ENCODE peak calls at places on chromosomes 5 and 9, in ten cellular contexts. S, W, A, D, Y, F, L, P, C and G are unnamed samples.

GRCh38 chr5:146541956-146542849 is 26.2 kb upstream of the GPR151 start:
- DNase-seq in S (peak), W (peak), A (peak), D (no peak), Y (peak), F (no peak), L (peak), P (peak), C (peak), G (peak)

GRCh38 chr9:35870351-35870923 is at the start of gene OR13J1:
- DNase-seq in S (no peak), W (no peak), A (no peak), D (no peak), Y (no peak), F (no peak), L (no peak), P (no peak), C (no peak), G (no peak)

GRCh38 chr5:126351138-126351537 is 72.1 kb upstream of the GRAMD2B start:
- DNase-seq in S (peak), W (no peak), A (no peak), D (no peak), Y (no peak), F (peak), L (no peak), P (no peak), C (no peak), G (no peak)

GRCh38 chr5:100872409-100873190 is 30.5 kb downstream of the ST8SIA4 start:
- DNase-seq in S (no peak), W (no peak), A (no peak), D (no peak), Y (no peak), F (no peak), L (no peak), P (no peak), C (no peak), G (peak)

GRCh38 chr5:88818296-88818695 is 64.7 kb downstream of the MEF2C start:
- DNase-seq in S (no peak), W (no peak), A (no peak), D (no peak), Y (no peak), F (no peak), L (no peak), P (no peak), C (no peak), G (no peak)

GRCh38 chr9:98380065-98380681 is 124.7 kb upstream of the TBC1D2 start:
- DNase-seq in S (peak), W (no peak), A (no peak), D (no peak), Y (peak), F (no peak), L (no peak), P (peak), C (no peak), G (peak)

GRCh38 chr9:98482248-98482647 is 226.5 kb downstream of the GABBR2 start:
- DNase-seq in S (peak), W (no peak), A (no peak), D (no peak), Y (no peak), F (peak), L (no peak), P (no peak), C (no peak), G (no peak)

GRCh38 chr9:6490863-6491262 is 77.9 kb downstream of the UHRF2 start:
- DNase-seq in S (no peak), W (no peak), A (no peak), D (no peak), Y (no peak), F (no peak), L (no peak), P (no peak), C (no peak), G (no peak)

GRCh38 chr5:145619806-145620205 is 215.3 kb downstream of the PRELID2 start:
- DNase-seq in S (no peak), W (no peak), A (no peak), D (no peak), Y (no peak), F (peak), L (no peak), P (no peak), C (no peak), G (no peak)

GRCh38 chr9:97237951-97238851 is 69.3 kb upstream of the CCDC180 start:
- DNase-seq in S (peak), W (peak), A (peak), D (no peak), Y (peak), F (peak), L (peak), P (peak), C (peak), G (peak)

GRCh38 chr5:6950250-6950649 is 237.0 kb downstream of the TENT4A start:
- DNase-seq in S (no peak), W (no peak), A (no peak), D (no peak), Y (no peak), F (no peak), L (no peak), P (no peak), C (no peak), G (no peak)

GRCh38 chr5:6949230-6949629 is 236.0 kb downstream of the TENT4A start:
- DNase-seq in S (no peak), W (no peak), A (no peak), D (no peak), Y (no peak), F (no peak), L (no peak), P (no peak), C (no peak), G (no peak)

GRCh38 chr5:6948562-6948961 is 235.3 kb downstream of the TENT4A start:
- DNase-seq in S (no peak), W (no peak), A (no peak), D (no peak), Y (no peak), F (no peak), L (no peak), P (no peak), C (no peak), G (no peak)

DNA sequence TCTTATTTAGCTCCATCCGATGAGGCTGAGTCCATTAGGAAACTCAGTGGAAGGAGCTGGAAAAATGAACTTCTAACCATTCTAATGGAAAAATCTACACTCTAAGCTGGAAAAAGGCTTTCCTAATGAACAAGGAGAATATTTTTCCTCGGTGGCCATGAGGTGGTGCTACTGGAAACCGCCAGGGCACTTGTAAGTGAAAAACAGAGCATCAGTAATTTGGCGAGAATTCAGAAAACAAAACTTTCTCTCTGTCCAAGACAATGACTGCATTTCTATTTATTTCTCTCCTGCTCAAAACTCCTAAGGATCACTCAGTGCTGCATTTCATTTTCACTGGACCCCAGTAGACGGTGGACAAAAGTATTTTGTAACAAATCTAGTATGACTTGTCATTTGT is 237.6 kb downstream of the TENT4A start:
- DNase-seq in S (no peak), W (no peak), A (no peak), D (no peak), Y (no peak), F (no peak), L (no peak), P (peak), C (no peak), G (no peak)
- TF ChIP-seq CTCF in S (no peak), W (no peak), A (no peak), D (no peak), Y (no peak), F (no peak), L (no peak), P (peak), C (no peak), G (no peak)

DNA sequence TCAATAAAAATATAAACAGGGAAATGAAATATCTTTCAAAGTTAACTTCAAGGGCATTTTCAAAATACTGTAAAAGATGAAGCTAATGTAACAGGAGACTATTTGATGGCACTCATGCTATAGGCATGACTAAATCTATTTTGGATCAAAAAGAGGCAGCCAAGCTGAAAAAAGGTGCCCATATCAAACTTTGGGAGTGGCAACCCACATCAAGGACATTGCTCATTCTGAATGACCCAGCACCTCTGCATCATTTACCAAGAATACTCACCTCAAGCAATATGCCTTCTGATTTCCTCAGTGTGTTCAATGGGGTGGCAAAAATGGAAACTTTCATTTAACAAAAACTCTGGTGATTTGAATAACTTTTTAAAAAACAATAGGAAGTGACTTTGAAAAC is 853.3 kb downstream of the TLE1 start:
- DNase-seq in S (no peak), W (no peak), A (no peak), D (no peak), Y (no peak), F (no peak), L (no peak), P (no peak), C (no peak), G (no peak)
- H3K4me3 ChIP-seq in S (no peak), W (no peak), A (no peak), D (no peak), Y (no peak), F (no peak), L (no peak), P (no peak), C (no peak), G (no peak)

GRCh38 chr5:103271570-103272289 is 13.2 kb downstream of the MACIR start:
- DNase-seq in S (no peak), W (no peak), A (no peak), D (no peak), Y (no peak), F (no peak), L (no peak), P (no peak), C (no peak), G (no peak)
- TF ChIP-seq CTCF in S (no peak), W (no peak), A (no peak), D (no peak), Y (no peak), F (no peak), L (no peak), P (no peak), C (no peak), G (no peak)

GRCh38 chr5:191036-191948 is at the start of gene LRRC14B:
- DNase-seq in S (no peak), W (peak), A (no peak), D (no peak), Y (no peak), F (no peak), L (no peak), P (no peak), C (no peak), G (peak)

GRCh38 chr5:189976-190365 is 1.3 kb upstream of the LRRC14B start:
- DNase-seq in S (no peak), W (no peak), A (no peak), D (no peak), Y (no peak), F (no peak), L (no peak), P (no peak), C (no peak), G (no peak)

GRCh38 chr5:189486-189885 is 1.8 kb upstream of the LRRC14B start:
- DNase-seq in S (no peak), W (no peak), A (no peak), D (no peak), Y (no peak), F (no peak), L (no peak), P (no peak), C (no peak), G (no peak)

GRCh38 chr5:191949-192690 is 825 bp downstream of the LRRC14B start:
- DNase-seq in S (no peak), W (no peak), A (no peak), D (no peak), Y (no peak), F (no peak), L (no peak), P (no peak), C (no peak), G (no peak)

GRCh38 chr5:190366-191035 is 794 bp upstream of the LRRC14B start:
- DNase-seq in S (no peak), W (no peak), A (no peak), D (no peak), Y (no peak), F (no peak), L (no peak), P (no peak), C (no peak), G (peak)
- H3K4me3 ChIP-seq in S (no peak), W (no peak), A (no peak), D (no peak), Y (no peak), F (no peak), L (no peak), P (no peak), C (no peak), G (no peak)

DNA sequence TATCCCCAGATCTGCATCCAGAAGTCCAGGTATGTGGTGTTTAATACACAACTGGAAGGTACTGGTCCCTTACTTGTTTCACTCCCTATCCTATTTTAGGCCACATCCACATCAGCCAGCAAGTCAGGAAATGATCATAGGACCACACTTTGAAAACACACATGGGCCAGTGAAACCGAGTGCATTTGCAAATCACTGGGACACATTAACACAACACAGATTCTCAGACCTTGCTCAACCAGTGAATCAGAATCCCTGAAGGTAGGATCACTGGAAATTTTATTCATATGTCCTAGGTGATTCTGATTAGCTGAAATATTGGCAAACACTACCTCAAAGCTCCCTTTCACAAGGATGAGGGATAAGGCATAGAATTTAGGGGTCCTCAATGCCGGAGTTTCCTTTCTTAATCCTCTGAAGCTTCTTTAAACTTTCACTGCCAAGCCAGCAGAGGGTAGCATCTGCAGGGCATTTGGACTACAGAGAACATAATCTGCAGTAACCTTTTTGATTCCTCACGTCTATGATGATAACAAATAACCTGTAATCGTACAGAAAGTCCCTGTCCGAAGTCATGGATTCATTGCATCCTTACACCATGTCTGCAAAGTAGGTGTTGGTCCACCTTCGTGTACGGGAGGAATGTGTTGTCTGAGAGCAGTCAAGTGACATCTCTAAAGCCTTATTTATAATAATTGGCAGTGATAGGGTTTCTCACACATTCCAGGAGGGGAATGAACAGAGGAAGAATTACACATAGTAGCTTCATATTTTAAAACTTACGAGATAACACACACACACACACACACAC is 11.0 kb upstream of the ABLIM3 start:
- DNase-seq in S (no peak), W (no peak), A (no peak), D (no peak), Y (no peak), F (no peak), L (no peak), P (no peak), C (no peak), G (no peak)
- TF ChIP-seq CTCF in S (peak), W (no peak), A (no peak), D (peak), Y (peak), F (peak), L (no peak), P (no peak), C (peak), G (no peak)

DNA sequence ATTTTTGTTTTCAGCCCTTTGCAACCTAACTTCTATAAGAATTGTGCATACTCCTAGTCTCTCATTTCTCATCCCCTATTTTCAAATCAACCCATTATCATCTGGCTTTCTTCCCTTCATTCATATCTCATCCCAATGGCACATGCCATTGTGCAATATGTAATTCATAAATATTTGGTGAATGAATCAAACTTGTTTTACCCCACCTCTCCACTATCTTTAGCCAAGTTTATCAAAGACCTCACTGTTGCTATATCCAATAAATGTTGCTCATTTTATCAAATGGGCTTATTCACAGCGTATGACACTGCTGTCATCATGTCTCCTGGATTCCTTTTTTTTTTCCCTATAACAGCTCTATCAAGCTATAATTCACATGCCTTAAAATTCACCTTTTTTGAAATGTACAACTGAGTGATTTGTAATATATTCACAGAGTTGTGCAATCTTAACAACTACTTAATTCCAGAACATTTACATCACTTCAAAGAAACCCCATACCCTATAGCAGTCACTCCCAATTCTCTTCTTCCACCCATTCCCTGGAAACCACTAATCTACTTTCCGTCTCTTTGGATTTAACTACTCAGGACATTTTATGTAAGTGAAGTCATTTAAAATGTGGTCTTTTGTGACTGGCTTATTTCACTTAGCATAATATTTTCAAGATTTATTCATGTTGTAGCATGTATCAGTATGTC is 214.4 kb upstream of the PAPPA start:
- DNase-seq in S (peak), W (no peak), A (no peak), D (peak), Y (no peak), F (no peak), L (no peak), P (no peak), C (no peak), G (no peak)
- H3K4me3 ChIP-seq in S (no peak), W (no peak), A (no peak), D (no peak), Y (no peak), F (no peak), L (no peak), P (no peak), C (no peak), G (no peak)

GRCh38 chr5:154408806-154409205 is 37.0 kb upstream of the SAP30L start:
- DNase-seq in S (no peak), W (no peak), A (no peak), D (no peak), Y (no peak), F (no peak), L (no peak), P (no peak), C (no peak), G (no peak)
- TF ChIP-seq CTCF in S (no peak), W (no peak), A (no peak), D (no peak), Y (no peak), F (no peak), L (no peak), P (no peak), C (no peak), G (no peak)

DNA sequence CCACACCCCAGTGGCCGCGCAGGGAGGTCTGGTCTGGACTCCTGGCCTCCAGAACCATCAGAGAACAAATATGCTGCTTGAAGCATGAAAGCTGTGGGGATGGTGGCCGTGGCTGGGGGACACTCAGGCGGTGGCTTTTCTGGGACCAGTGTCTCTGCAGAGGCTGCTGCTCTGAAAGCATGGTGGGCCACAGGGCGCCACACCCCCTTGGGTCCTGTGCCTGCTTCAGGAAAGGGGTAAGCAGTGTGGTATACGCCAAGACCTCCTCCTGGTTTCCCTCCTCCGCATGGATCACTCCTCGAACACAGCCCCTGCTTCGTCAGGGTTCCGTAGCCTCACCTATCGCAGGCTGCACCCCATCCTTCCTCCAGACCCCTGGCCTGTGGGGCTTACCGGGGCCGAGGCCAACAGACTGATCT is 19.7 kb upstream of the TERT start:
- DNase-seq in S (no peak), W (no peak), A (no peak), D (no peak), Y (no peak), F (no peak), L (no peak), P (peak), C (no peak), G (no peak)
- H3K4me3 ChIP-seq in S (no peak), W (peak), A (no peak), D (no peak), Y (no peak), F (no peak), L (no peak), P (no peak), C (no peak), G (no peak)